ENCODE peak calls at places on chromosomes 13 and 19, in eight cellular contexts. Z is neuronal stem cell; H is heart left ventricle; B is tibial artery; F is posterior vena cava; Q is left cardiac atrium; E is stimulated activated CD4-positive, alpha-beta T cell treated with anti-CD3 and anti-CD28 coated beads, Interleukin-2, amount 100 ng/mL, for 48 hours; Y is adrenal gland. N is an unnamed sample.

GRCh38 chr19:43460362-43461016 is 4.9 kb downstream of the LYPD3 start:
- DNase-seq in Q (no peak), E (no peak), Z (no peak), F (no peak), Y (no peak), B (no peak), H (no peak), N (no peak)

GRCh38 chr13:36163809-36164308 is 32.7 kb upstream of the DCLK1 start:
- DNase-seq in E (no peak), Q (peak; percentile 82), H (peak; percentile 80), Z (no peak), Y (peak; percentile 69), B (peak; percentile 84), F (peak; percentile 84), N (peak; percentile 4)

GRCh38 chr19:44845286-44845611 is 848 bp upstream of the NECTIN2 start:
- DNase-seq in Z (no peak), H (no peak), F (no peak), B (peak; percentile 80), E (no peak), Y (peak; percentile 87), Q (peak; percentile 60), N (no peak)

GRCh38 chr19:31356587-31357314 is 7.5 kb upstream of the TSHZ3 start:
- DNase-seq in H (no peak), Q (peak; percentile 39), Y (no peak), B (no peak), F (peak; percentile 85), Z (no peak), E (peak; percentile 65), N (no peak)

GRCh38 chr19:15452111-15453047 is 2.6 kb upstream of the WIZ start:
- DNase-seq in Q (peak; percentile 95), F (peak; percentile 97), E (no peak), H (peak; percentile 96), Y (peak; percentile 96), B (peak; percentile 95), Z (peak; percentile 86), N (peak; percentile 79)

GRCh38 chr19:35790981-35791813 is 15.8 kb downstream of the ARHGAP33 start:
- DNase-seq in Z (no peak), F (no peak), H (no peak), B (no peak), Q (no peak), E (no peak), Y (no peak), N (no peak)

GRCh38 chr19:35142531-35143230 is 374 bp upstream of the FXYD7 start:
- DNase-seq in Q (peak; percentile 62), Y (no peak), B (no peak), H (no peak), F (peak; percentile 85), Z (no peak), E (peak; percentile 64), N (no peak)

GRCh38 chr13:43805681-43806128 is 18.9 kb upstream of the ENOX1 start:
- DNase-seq in Z (no peak), E (no peak), H (no peak), Y (no peak), B (no peak), F (no peak), Q (no peak), N (no peak)

GRCh38 chr13:32426191-32426980 is 1.5 kb downstream of the N4BP2L1 start:
- DNase-seq in Q (no peak), Y (no peak), E (no peak), B (no peak), F (no peak), Z (no peak), H (no peak), N (peak; percentile 23)

GRCh38 chr19:409006-409514 is at the start of gene C2CD4C:
- DNase-seq in Q (peak; percentile 29), H (no peak), B (peak; percentile 50), Z (no peak), E (no peak), F (peak; percentile 68), Y (no peak), N (no peak)

GRCh38 chr19:28289294-28290063 is 923.5 kb downstream of the UQCRFS1 start:
- DNase-seq in E (no peak), H (no peak), Y (no peak), Z (no peak), F (no peak), Q (no peak), B (no peak), N (peak; percentile 64)

GRCh38 chr13:50617134-50617721 is 226.3 kb downstream of the DLEU7 start:
- DNase-seq in F (no peak), Z (no peak), E (no peak), B (no peak), H (no peak), Y (no peak), Q (no peak), N (peak; percentile 94)

GRCh38 chr19:55528030-55528801 is 8.7 kb downstream of the SBK2 start:
- DNase-seq in Y (no peak), F (no peak), Q (no peak), B (no peak), H (no peak), Z (no peak), E (no peak), N (peak; percentile 37)

GRCh38 chr13:44063881-44064280 is 184.2 kb downstream of the LACC1 start:
- DNase-seq in E (no peak), F (no peak), Z (no peak), Q (no peak), B (no peak), Y (no peak), H (no peak), N (no peak)

GRCh38 chr13:66805657-66806056 is 424.5 kb downstream of the PCDH9 start:
- DNase-seq in H (no peak), B (no peak), E (no peak), Q (no peak), Z (no peak), Y (peak; percentile 71), F (no peak), N (no peak)

GRCh38 chr13:29597246-29597645 is 1.8 kb upstream of the SLC7A1 start:
- DNase-seq in E (no peak), F (no peak), B (no peak), Z (no peak), H (no peak), Y (no peak), Q (no peak), N (no peak)

GRCh38 chr13:33312150-33312908 is 26.8 kb upstream of the STARD13 start:
- DNase-seq in F (no peak), Z (no peak), H (no peak), Y (no peak), E (no peak), Q (no peak), B (no peak), N (peak; percentile 25)

GRCh38 chr19:41811036-41811435 is 14.6 kb downstream of the CEACAM3 start:
- DNase-seq in Z (no peak), H (peak; percentile 46), Q (no peak), F (no peak), Y (no peak), B (no peak), E (no peak), N (no peak)

GRCh38 chr13:54852831-54853230 is 1824.2 kb downstream of the OLFM4 start:
- DNase-seq in Y (no peak), B (no peak), Q (no peak), Z (no peak), H (no peak), E (no peak), F (no peak), N (no peak)

GRCh38 chr13:97275265-97275664 is 53.1 kb downstream of the MBNL2 start:
- DNase-seq in Y (no peak), H (no peak), E (no peak), B (no peak), Z (no peak), F (no peak), Q (no peak), N (peak; percentile 89)

GRCh38 chr13:106113796-106114195 is 421.7 kb downstream of the EFNB2 start:
- DNase-seq in B (no peak), Q (no peak), Z (no peak), E (no peak), Y (no peak), F (no peak), H (no peak), N (peak; percentile 36)

GRCh38 chr19:11296264-11296663 is 304 bp downstream of the TSPAN16 start:
- DNase-seq in Y (no peak), Q (peak; percentile 39), F (no peak), Z (no peak), B (peak; percentile 73), H (peak; percentile 39), E (no peak), N (peak; percentile 37)

GRCh38 chr13:36887758-36888521 is 32.1 kb downstream of the SMAD9 start:
- DNase-seq in H (no peak), F (no peak), E (no peak), Q (no peak), Z (no peak), Y (no peak), B (no peak), N (no peak)

GRCh38 chr13:49683489-49683888 is 7.8 kb downstream of the EBPL start:
- DNase-seq in B (no peak), E (no peak), F (no peak), Y (no peak), Z (no peak), H (no peak), Q (no peak), N (no peak)

GRCh38 chr13:26838821-26839220 is 78.2 kb upstream of the GPR12 start:
- DNase-seq in B (no peak), Y (no peak), Z (no peak), E (no peak), F (no peak), Q (no peak), H (no peak), N (no peak)

GRCh38 chr19:14375055-14375581 is 6.1 kb upstream of the ADGRE5 start:
- DNase-seq in F (no peak), Q (peak; percentile 42), H (peak; percentile 42), B (no peak), Z (no peak), Y (peak; percentile 69), E (no peak), N (no peak)

GRCh38 chr13:93867481-93867880 is 612.0 kb downstream of the DCT start:
- DNase-seq in Y (no peak), Z (no peak), Q (no peak), F (no peak), H (no peak), B (no peak), E (no peak), N (peak; percentile 39)

N was measured in AG10803.